ENCODE peak calls at places on chromosomes 7 and 10, in nine cellular contexts. Z is IMR-90, P is prostate gland, Y is cardiac muscle cell, X is A549, J is neuronal stem cell, B is GM12878, Q is GM23248, K is endodermal cell. I is an unnamed sample.

GRCh38 chr10:42769653-42770052 is 12.9 kb upstream of the BMS1 start:
- DNase-seq in Z (no peak), P (no peak), Y (no peak), X (peak; percentile 31), J (no peak), B (no peak), Q (peak; percentile 7), K (peak; percentile 66), I (no peak)

GRCh38 chr7:129222064-129222463 is 2.8 kb upstream of the AHCYL2 start:
- DNase-seq in Z (no peak), P (no peak), Y (no peak), X (no peak), J (no peak), B (no peak), Q (no peak), K (no peak), I (no peak)

GRCh38 chr10:122461729-122462532 is 578 bp downstream of the HTRA1 start:
- DNase-seq in Z (no peak), P (peak; percentile 32), Y (peak; percentile 58), X (peak; percentile 22), J (no peak), B (no peak), Q (peak; percentile 57), K (peak; percentile 74), I (peak; percentile 85)

GRCh38 chr7:48365010-48365409 is 193.8 kb downstream of the ABCA13 start:
- DNase-seq in Z (peak; percentile 4), P (no peak), Y (no peak), X (no peak), J (no peak), B (no peak), Q (no peak), K (no peak), I (no peak)

GRCh38 chr10:97180367-97180763 is 5.4 kb downstream of the SLIT1 start:
- DNase-seq in Z (no peak), P (no peak), Y (no peak), X (no peak), J (no peak), B (no peak), Q (no peak), K (no peak), I (no peak)

GRCh38 chr7:17183630-17184328 is 114.7 kb upstream of the AHR start:
- DNase-seq in Z (no peak), P (no peak), Y (no peak), X (no peak), J (no peak), B (no peak), Q (peak; percentile 56), K (no peak), I (no peak)

GRCh38 chr10:76284351-76284750 is 852.9 kb downstream of the LRMDA start:
- DNase-seq in Z (no peak), P (no peak), Y (no peak), X (no peak), J (no peak), B (no peak), Q (no peak), K (no peak), I (no peak)

GRCh38 chr10:6221192-6221940 is 18.6 kb downstream of the PFKFB3 start:
- DNase-seq in Z (no peak), P (no peak), Y (no peak), X (no peak), J (no peak), B (no peak), Q (no peak), K (no peak), I (no peak)

GRCh38 chr7:2717293-2717904 is 29.4 kb downstream of the AMZ1 start:
- DNase-seq in Z (peak; percentile 62), P (peak; percentile 69), Y (peak; percentile 74), X (no peak), J (no peak), B (no peak), Q (no peak), K (peak; percentile 39), I (no peak)

GRCh38 chr10:33010132-33011037 is 52.4 kb upstream of the ITGB1 start:
- DNase-seq in Z (peak; percentile 86), P (peak; percentile 52), Y (peak; percentile 23), X (peak; percentile 75), J (no peak), B (no peak), Q (peak; percentile 89), K (peak; percentile 78), I (no peak)

GRCh38 chr7:132393789-132394261 is 182.4 kb downstream of the PLXNA4 start:
- DNase-seq in Z (no peak), P (no peak), Y (no peak), X (no peak), J (no peak), B (no peak), Q (peak; percentile 56), K (no peak), I (no peak)

DNA sequence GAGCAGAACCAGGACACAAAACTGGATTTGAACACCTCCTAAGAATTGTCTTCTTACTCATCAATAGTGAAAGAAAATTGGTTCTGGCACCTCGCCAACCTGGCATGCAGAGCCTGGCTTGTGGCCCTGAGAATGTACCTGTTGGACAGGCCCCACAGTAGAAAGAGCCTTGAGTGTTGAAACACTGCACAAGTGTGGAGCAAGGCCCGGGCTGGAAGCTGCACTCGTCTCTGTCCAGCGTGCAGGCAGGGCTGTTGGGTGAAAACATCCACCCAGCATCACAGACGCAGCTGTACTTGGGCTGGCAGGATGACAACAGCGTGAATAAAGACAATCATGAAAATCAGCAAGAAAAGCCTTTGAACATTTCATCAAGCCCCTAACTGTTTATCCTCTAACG is 15.7 kb downstream of the CUBN start:
- DNase-seq in Z (peak; percentile 75), P (no peak), Y (peak; percentile 23), X (no peak), J (no peak), B (no peak), Q (peak; percentile 76), K (no peak), I (no peak)
- H3K27ac ChIP-seq in Z (no peak overlapping the region), P (no peak overlapping the region), Y (no peak overlapping the region), X (no peak overlapping the region), J (no peak overlapping the region), B (no peak overlapping the region), Q (no peak overlapping the region), K (no peak overlapping the region), I (no peak overlapping the region)

GRCh38 chr10:114427124-114427852 is 23.0 kb upstream of the AFAP1L2 start:
- DNase-seq in Z (no peak), P (no peak), Y (no peak), X (no peak), J (no peak), B (no peak), Q (no peak), K (peak; percentile 64), I (peak; percentile 28)
- H3K27ac ChIP-seq in Z (no peak overlapping the region), P (peak overlapping the region; percentile 59), Y (no peak overlapping the region), X (no peak overlapping the region), J (peak overlapping the region; percentile 5), B (no peak overlapping the region), Q (no peak overlapping the region), K (no peak overlapping the region), I (peak overlapping the region; percentile 7)

GRCh38 chr7:69920802-69921201 is 322.5 kb downstream of the AUTS2 start:
- DNase-seq in Z (no peak), P (no peak), Y (no peak), X (no peak), J (no peak), B (no peak), Q (no peak), K (no peak), I (no peak)
- H3K27ac ChIP-seq in Z (no peak overlapping the region), P (no peak overlapping the region), Y (no peak overlapping the region), X (no peak overlapping the region), J (no peak overlapping the region), B (peak overlapping the region; percentile 10), Q (no peak overlapping the region), K (no peak overlapping the region), I (no peak overlapping the region)

DNA sequence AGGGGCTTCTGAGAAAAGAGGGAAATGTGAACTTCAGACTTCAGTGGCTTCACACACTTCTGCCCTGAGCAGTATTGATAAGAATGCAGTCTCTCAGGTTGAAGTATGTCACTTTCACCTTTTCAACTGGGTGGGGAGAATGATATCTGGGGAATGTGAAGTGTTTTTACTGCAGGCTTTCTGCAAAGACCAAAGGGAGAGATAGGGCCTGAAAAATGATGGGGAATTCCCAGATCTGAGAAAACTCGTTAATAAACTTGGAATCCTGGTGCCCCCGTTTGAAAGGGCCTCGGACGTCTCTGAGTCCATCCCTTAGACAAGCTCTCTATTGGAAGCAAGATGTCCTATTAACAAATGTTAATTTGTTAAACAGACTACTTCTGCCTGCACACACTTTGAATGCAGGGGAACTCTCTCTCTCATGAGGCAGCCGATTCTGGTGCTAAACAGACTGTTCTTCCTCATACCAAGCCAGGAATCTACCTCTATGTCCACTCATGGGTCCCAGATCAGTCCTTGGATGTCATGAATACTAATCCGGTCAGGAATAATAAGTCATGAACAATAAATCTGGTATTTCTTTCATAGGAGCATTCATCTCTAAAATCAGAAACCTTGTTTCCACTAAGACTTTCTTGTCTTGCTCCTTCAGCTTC is 193.6 kb downstream of the JCAD start:
- DNase-seq in Z (peak; percentile 9), P (no peak), Y (peak; percentile 74), X (no peak), J (no peak), B (no peak), Q (no peak), K (no peak), I (no peak)
- H3K27ac ChIP-seq in Z (no peak overlapping the region), P (no peak overlapping the region), Y (peak overlapping the region; percentile 93), X (no peak overlapping the region), J (peak overlapping the region; percentile 40), B (no peak overlapping the region), Q (no peak overlapping the region), K (peak overlapping the region; percentile 47), I (peak overlapping the region; percentile 28)

GRCh38 chr7:30157217-30157616 is 22.4 kb downstream of the MTURN start:
- DNase-seq in Z (no peak), P (no peak), Y (no peak), X (no peak), J (no peak), B (no peak), Q (no peak), K (no peak), I (no peak)

GRCh38 chr7:30160329-30160728 is 25.5 kb downstream of the MTURN start:
- DNase-seq in Z (no peak), P (no peak), Y (no peak), X (no peak), J (no peak), B (no peak), Q (no peak), K (no peak), I (no peak)

GRCh38 chr7:30162133-30162532 is 27.3 kb downstream of the MTURN start:
- DNase-seq in Z (no peak), P (no peak), Y (no peak), X (no peak), J (no peak), B (no peak), Q (no peak), K (no peak), I (no peak)

GRCh38 chr7:30159698-30160143 is 24.9 kb downstream of the MTURN start:
- DNase-seq in Z (peak; percentile 45), P (no peak), Y (peak; percentile 46), X (no peak), J (no peak), B (no peak), Q (peak; percentile 62), K (peak; percentile 72), I (peak; percentile 64)

GRCh38 chr7:30159153-30159552 is 24.4 kb downstream of the MTURN start:
- DNase-seq in Z (no peak), P (no peak), Y (no peak), X (no peak), J (no peak), B (no peak), Q (no peak), K (no peak), I (no peak)
- H3K27ac ChIP-seq in Z (no peak overlapping the region), P (no peak overlapping the region), Y (no peak overlapping the region), X (no peak overlapping the region), J (no peak overlapping the region), B (no peak overlapping the region), Q (no peak overlapping the region), K (no peak overlapping the region), I (no peak overlapping the region)